ENCODE peak calls at places on chromosome 18, in six cellular contexts. One of them, this sample, is unnamed.

GRCh38 chr18:8858888-8859511 is 153.6 kb downstream of the MTCL1 start:
- DNase-seq in activated B cell treated with CpG ODN at 0.5 μM for 24 hours: no peak
- DNase-seq in cardiac muscle cell: no peak
- DNase-seq in neural progenitor cell: no peak
- DNase-seq in hepatocyte: peak; percentile 56
- DNase-seq in progenitor cell of endocrine pancreas: no peak
- DNase-seq in this sample: peak; percentile 91

GRCh38 chr18:28576941-28577340 is 400.0 kb upstream of the CDH2 start:
- DNase-seq in activated B cell treated with CpG ODN at 0.5 μM for 24 hours: no peak
- DNase-seq in neural progenitor cell: no peak
- DNase-seq in progenitor cell of endocrine pancreas: no peak
- DNase-seq in cardiac muscle cell: no peak
- DNase-seq in hepatocyte: no peak
- DNase-seq in this sample: no peak

GRCh38 chr18:23716516-23716915 is 27.3 kb downstream of the LAMA3 start:
- DNase-seq in hepatocyte: peak; percentile 63
- DNase-seq in neural progenitor cell: no peak
- DNase-seq in cardiac muscle cell: no peak
- DNase-seq in progenitor cell of endocrine pancreas: no peak
- DNase-seq in activated B cell treated with CpG ODN at 0.5 μM for 24 hours: no peak
- DNase-seq in this sample: peak; percentile 49

GRCh38 chr18:24791736-24792135 is 331.3 kb downstream of the HRH4 start:
- DNase-seq in progenitor cell of endocrine pancreas: no peak
- DNase-seq in activated B cell treated with CpG ODN at 0.5 μM for 24 hours: no peak
- DNase-seq in hepatocyte: no peak
- DNase-seq in cardiac muscle cell: peak; percentile 30
- DNase-seq in neural progenitor cell: no peak
- DNase-seq in this sample: no peak

GRCh38 chr18:22210331-22210754 is 41.0 kb downstream of the GATA6 start:
- DNase-seq in hepatocyte: peak; percentile 68
- DNase-seq in activated B cell treated with CpG ODN at 0.5 μM for 24 hours: no peak
- DNase-seq in neural progenitor cell: no peak
- DNase-seq in progenitor cell of endocrine pancreas: no peak
- DNase-seq in cardiac muscle cell: no peak
- DNase-seq in this sample: no peak

GRCh38 chr18:56851774-56852173 is 200.6 kb downstream of the WDR7 start:
- DNase-seq in progenitor cell of endocrine pancreas: no peak
- DNase-seq in neural progenitor cell: no peak
- DNase-seq in activated B cell treated with CpG ODN at 0.5 μM for 24 hours: no peak
- DNase-seq in hepatocyte: no peak
- DNase-seq in cardiac muscle cell: no peak
- DNase-seq in this sample: no peak

GRCh38 chr18:8045160-8045885 is 478.2 kb downstream of the PTPRM start:
- DNase-seq in activated B cell treated with CpG ODN at 0.5 μM for 24 hours: no peak
- DNase-seq in cardiac muscle cell: no peak
- DNase-seq in neural progenitor cell: no peak
- DNase-seq in hepatocyte: no peak
- DNase-seq in progenitor cell of endocrine pancreas: no peak
- DNase-seq in this sample: no peak

GRCh38 chr18:26565514-26565913 is 17.2 kb upstream of the KCTD1 start:
- DNase-seq in progenitor cell of endocrine pancreas: no peak
- DNase-seq in hepatocyte: no peak
- DNase-seq in cardiac muscle cell: no peak
- DNase-seq in neural progenitor cell: no peak
- DNase-seq in activated B cell treated with CpG ODN at 0.5 μM for 24 hours: no peak
- DNase-seq in this sample: no peak

GRCh38 chr18:61554946-61555361 is 221.7 kb downstream of the CDH20 start:
- DNase-seq in neural progenitor cell: no peak
- DNase-seq in activated B cell treated with CpG ODN at 0.5 μM for 24 hours: no peak
- DNase-seq in hepatocyte: no peak
- DNase-seq in progenitor cell of endocrine pancreas: no peak
- DNase-seq in cardiac muscle cell: no peak
- DNase-seq in this sample: no peak

GRCh38 chr18:61921621-61922235 is 28.9 kb upstream of the RNF152 start:
- DNase-seq in hepatocyte: no peak
- DNase-seq in cardiac muscle cell: no peak
- DNase-seq in progenitor cell of endocrine pancreas: no peak
- DNase-seq in neural progenitor cell: no peak
- DNase-seq in activated B cell treated with CpG ODN at 0.5 μM for 24 hours: no peak
- DNase-seq in this sample: no peak

GRCh38 chr18:5527603-5528002 is 16.2 kb downstream of the EPB41L3 start:
- DNase-seq in activated B cell treated with CpG ODN at 0.5 μM for 24 hours: no peak
- DNase-seq in neural progenitor cell: no peak
- DNase-seq in progenitor cell of endocrine pancreas: no peak
- DNase-seq in hepatocyte: peak; percentile 23
- DNase-seq in cardiac muscle cell: no peak
- DNase-seq in this sample: peak; percentile 74

GRCh38 chr18:54267688-54268087 is 1.6 kb upstream of the POLI start:
- DNase-seq in hepatocyte: no peak
- DNase-seq in progenitor cell of endocrine pancreas: no peak
- DNase-seq in activated B cell treated with CpG ODN at 0.5 μM for 24 hours: no peak
- DNase-seq in neural progenitor cell: no peak
- DNase-seq in cardiac muscle cell: no peak
- DNase-seq in this sample: no peak

GRCh38 chr18:60019463-60019840 is 119.7 kb downstream of the PMAIP1 start:
- DNase-seq in activated B cell treated with CpG ODN at 0.5 μM for 24 hours: no peak
- DNase-seq in neural progenitor cell: peak; percentile 2
- DNase-seq in progenitor cell of endocrine pancreas: no peak
- DNase-seq in hepatocyte: no peak
- DNase-seq in cardiac muscle cell: no peak
- DNase-seq in this sample: peak; percentile 59

GRCh38 chr18:24986611-24987270 is 365.2 kb downstream of the ZNF521 start:
- DNase-seq in cardiac muscle cell: peak; percentile 34
- DNase-seq in activated B cell treated with CpG ODN at 0.5 μM for 24 hours: no peak
- DNase-seq in neural progenitor cell: peak; percentile 37
- DNase-seq in hepatocyte: no peak
- DNase-seq in progenitor cell of endocrine pancreas: no peak
- DNase-seq in this sample: no peak

GRCh38 chr18:64799378-64799777 is 650.5 kb upstream of the LINC00305 start:
- DNase-seq in activated B cell treated with CpG ODN at 0.5 μM for 24 hours: no peak
- DNase-seq in neural progenitor cell: no peak
- DNase-seq in progenitor cell of endocrine pancreas: no peak
- DNase-seq in hepatocyte: no peak
- DNase-seq in cardiac muscle cell: no peak
- DNase-seq in this sample: no peak

GRCh38 chr18:63262369-63263335 is 56.9 kb downstream of the BCL2 start:
- DNase-seq in progenitor cell of endocrine pancreas: no peak
- DNase-seq in neural progenitor cell: no peak
- DNase-seq in activated B cell treated with CpG ODN at 0.5 μM for 24 hours: no peak
- DNase-seq in cardiac muscle cell: peak; percentile 34
- DNase-seq in hepatocyte: no peak
- DNase-seq in this sample: no peak

GRCh38 chr18:50075772-50076171 is 119.2 kb downstream of the MYO5B start:
- DNase-seq in activated B cell treated with CpG ODN at 0.5 μM for 24 hours: no peak
- DNase-seq in cardiac muscle cell: no peak
- DNase-seq in hepatocyte: peak; percentile 23
- DNase-seq in neural progenitor cell: no peak
- DNase-seq in progenitor cell of endocrine pancreas: no peak
- DNase-seq in this sample: no peak

GRCh38 chr18:45802814-45803492 is 22.5 kb upstream of the SIGLEC15 start:
- DNase-seq in hepatocyte: peak; percentile 78
- DNase-seq in neural progenitor cell: no peak
- DNase-seq in cardiac muscle cell: no peak
- DNase-seq in progenitor cell of endocrine pancreas: no peak
- DNase-seq in activated B cell treated with CpG ODN at 0.5 μM for 24 hours: no peak
- DNase-seq in this sample: peak; percentile 94

GRCh38 chr18:23225518-23225917 is 90.2 kb downstream of the CABLES1 start:
- DNase-seq in cardiac muscle cell: no peak
- DNase-seq in activated B cell treated with CpG ODN at 0.5 μM for 24 hours: no peak
- DNase-seq in hepatocyte: peak; percentile 61
- DNase-seq in neural progenitor cell: no peak
- DNase-seq in progenitor cell of endocrine pancreas: no peak
- DNase-seq in this sample: peak; percentile 96

GRCh38 chr18:62128157-62128556 is 58.7 kb downstream of the PIGN start:
- DNase-seq in cardiac muscle cell: no peak
- DNase-seq in activated B cell treated with CpG ODN at 0.5 μM for 24 hours: no peak
- DNase-seq in neural progenitor cell: no peak
- DNase-seq in hepatocyte: no peak
- DNase-seq in progenitor cell of endocrine pancreas: no peak
- DNase-seq in this sample: peak; percentile 37

GRCh38 chr18:14978191-14978590 is 230.2 kb downstream of the ANKRD30B start:
- DNase-seq in hepatocyte: no peak
- DNase-seq in activated B cell treated with CpG ODN at 0.5 μM for 24 hours: no peak
- DNase-seq in neural progenitor cell: no peak
- DNase-seq in cardiac muscle cell: no peak
- DNase-seq in progenitor cell of endocrine pancreas: no peak
- DNase-seq in this sample: no peak

GRCh38 chr18:51622676-51623075 is 425.2 kb upstream of the MEX3C start:
- DNase-seq in activated B cell treated with CpG ODN at 0.5 μM for 24 hours: no peak
- DNase-seq in progenitor cell of endocrine pancreas: no peak
- DNase-seq in hepatocyte: no peak
- DNase-seq in cardiac muscle cell: no peak
- DNase-seq in neural progenitor cell: peak; percentile 57
- DNase-seq in this sample: no peak

GRCh38 chr18:77191241-77191751 is 58.4 kb upstream of the GALR1 start:
- DNase-seq in neural progenitor cell: peak; percentile 10
- DNase-seq in activated B cell treated with CpG ODN at 0.5 μM for 24 hours: no peak
- DNase-seq in progenitor cell of endocrine pancreas: no peak
- DNase-seq in hepatocyte: no peak
- DNase-seq in cardiac muscle cell: no peak
- DNase-seq in this sample: no peak

GRCh38 chr18:832085-832681 is 20.1 kb upstream of the YES1 start:
- DNase-seq in progenitor cell of endocrine pancreas: no peak
- DNase-seq in neural progenitor cell: peak; percentile 48
- DNase-seq in activated B cell treated with CpG ODN at 0.5 μM for 24 hours: no peak
- DNase-seq in cardiac muscle cell: peak; percentile 49
- DNase-seq in hepatocyte: peak; percentile 67
- DNase-seq in this sample: no peak

GRCh38 chr18:26322892-26323653 is 96.8 kb downstream of the TAF4B start:
- DNase-seq in neural progenitor cell: no peak
- DNase-seq in hepatocyte: no peak
- DNase-seq in progenitor cell of endocrine pancreas: no peak
- DNase-seq in cardiac muscle cell: no peak
- DNase-seq in activated B cell treated with CpG ODN at 0.5 μM for 24 hours: no peak
- DNase-seq in this sample: no peak

GRCh38 chr18:10231220-10231619 is 223.2 kb upstream of the APCDD1 start:
- DNase-seq in neural progenitor cell: no peak
- DNase-seq in cardiac muscle cell: no peak
- DNase-seq in activated B cell treated with CpG ODN at 0.5 μM for 24 hours: no peak
- DNase-seq in progenitor cell of endocrine pancreas: no peak
- DNase-seq in hepatocyte: no peak
- DNase-seq in this sample: no peak

GRCh38 chr18:10226971-10227370 is 227.5 kb upstream of the APCDD1 start:
- DNase-seq in activated B cell treated with CpG ODN at 0.5 μM for 24 hours: no peak
- DNase-seq in cardiac muscle cell: no peak
- DNase-seq in neural progenitor cell: no peak
- DNase-seq in hepatocyte: no peak
- DNase-seq in progenitor cell of endocrine pancreas: no peak
- DNase-seq in this sample: no peak

GRCh38 chr18:10232062-10232461 is 222.4 kb upstream of the APCDD1 start:
- DNase-seq in neural progenitor cell: no peak
- DNase-seq in activated B cell treated with CpG ODN at 0.5 μM for 24 hours: no peak
- DNase-seq in hepatocyte: no peak
- DNase-seq in progenitor cell of endocrine pancreas: no peak
- DNase-seq in cardiac muscle cell: no peak
- DNase-seq in this sample: no peak

GRCh38 chr18:10228380-10228779 is 226.1 kb upstream of the APCDD1 start:
- DNase-seq in progenitor cell of endocrine pancreas: no peak
- DNase-seq in neural progenitor cell: no peak
- DNase-seq in cardiac muscle cell: no peak
- DNase-seq in hepatocyte: no peak
- DNase-seq in activated B cell treated with CpG ODN at 0.5 μM for 24 hours: no peak
- DNase-seq in this sample: no peak

GRCh38 chr18:10230072-10230471 is 224.4 kb upstream of the APCDD1 start:
- DNase-seq in activated B cell treated with CpG ODN at 0.5 μM for 24 hours: no peak
- DNase-seq in cardiac muscle cell: no peak
- DNase-seq in hepatocyte: peak; percentile 33
- DNase-seq in neural progenitor cell: no peak
- DNase-seq in progenitor cell of endocrine pancreas: no peak
- DNase-seq in this sample: peak; percentile 71
- TF ChIP-seq CTCF in activated B cell treated with CpG ODN at 0.5 μM for 24 hours: no peak
- TF ChIP-seq CTCF in cardiac muscle cell: peak; percentile 29
- TF ChIP-seq CTCF in hepatocyte: no peak
- TF ChIP-seq CTCF in neural progenitor cell: no peak
- TF ChIP-seq CTCF in progenitor cell of endocrine pancreas: no peak
- TF ChIP-seq CTCF in this sample: peak; percentile 54

GRCh38 chr18:13455960-13456471 is 237.5 kb downstream of the LDLRAD4 start:
- DNase-seq in cardiac muscle cell: no peak
- DNase-seq in neural progenitor cell: no peak
- DNase-seq in hepatocyte: no peak
- DNase-seq in activated B cell treated with CpG ODN at 0.5 μM for 24 hours: no peak
- DNase-seq in progenitor cell of endocrine pancreas: no peak
- DNase-seq in this sample: no peak
- TF ChIP-seq CTCF in cardiac muscle cell: no peak
- TF ChIP-seq CTCF in neural progenitor cell: no peak
- TF ChIP-seq CTCF in hepatocyte: no peak
- TF ChIP-seq CTCF in activated B cell treated with CpG ODN at 0.5 μM for 24 hours: no peak
- TF ChIP-seq CTCF in progenitor cell of endocrine pancreas: no peak
- TF ChIP-seq CTCF in this sample: no peak

DNA sequence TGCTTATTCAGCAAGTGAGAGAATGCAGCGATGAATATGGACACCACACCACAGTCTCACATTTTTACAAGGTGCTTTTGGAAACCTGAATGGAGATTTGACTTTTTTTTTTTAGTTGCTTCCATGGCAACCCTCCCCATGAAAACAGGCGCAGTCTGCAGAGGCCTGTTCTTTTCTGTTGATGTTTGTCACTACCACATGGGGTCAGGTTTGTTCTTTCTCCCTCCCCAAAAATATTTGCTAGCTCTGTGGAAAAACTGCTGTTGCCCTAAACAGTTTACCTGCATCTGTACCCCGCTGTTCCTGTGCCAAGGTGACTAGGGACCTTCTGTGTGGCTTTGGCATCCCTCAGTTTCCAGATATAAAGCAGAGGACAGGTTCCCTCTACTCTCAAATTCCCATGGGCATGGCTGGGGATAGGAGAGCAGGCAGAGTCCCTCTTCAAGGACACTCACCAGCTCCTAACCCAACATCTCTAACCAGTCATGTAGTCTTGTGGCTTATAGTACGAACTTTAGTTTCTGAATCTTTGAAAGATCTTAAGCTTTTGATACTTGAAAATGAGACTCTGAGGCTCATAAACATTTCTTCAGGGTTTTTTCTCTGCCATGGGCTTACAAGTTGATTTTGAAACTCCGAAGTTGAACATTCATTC is 14.7 kb upstream of the MAPRE2 start:
- DNase-seq in cardiac muscle cell: no peak
- DNase-seq in activated B cell treated with CpG ODN at 0.5 μM for 24 hours: no peak
- DNase-seq in neural progenitor cell: peak; percentile 54
- DNase-seq in progenitor cell of endocrine pancreas: no peak
- DNase-seq in hepatocyte: no peak
- DNase-seq in this sample: no peak
- TF ChIP-seq CTCF in cardiac muscle cell: no peak
- TF ChIP-seq CTCF in activated B cell treated with CpG ODN at 0.5 μM for 24 hours: no peak
- TF ChIP-seq CTCF in neural progenitor cell: peak; percentile 48
- TF ChIP-seq CTCF in progenitor cell of endocrine pancreas: no peak
- TF ChIP-seq CTCF in hepatocyte: peak; percentile 25
- TF ChIP-seq CTCF in this sample: no peak

DNA sequence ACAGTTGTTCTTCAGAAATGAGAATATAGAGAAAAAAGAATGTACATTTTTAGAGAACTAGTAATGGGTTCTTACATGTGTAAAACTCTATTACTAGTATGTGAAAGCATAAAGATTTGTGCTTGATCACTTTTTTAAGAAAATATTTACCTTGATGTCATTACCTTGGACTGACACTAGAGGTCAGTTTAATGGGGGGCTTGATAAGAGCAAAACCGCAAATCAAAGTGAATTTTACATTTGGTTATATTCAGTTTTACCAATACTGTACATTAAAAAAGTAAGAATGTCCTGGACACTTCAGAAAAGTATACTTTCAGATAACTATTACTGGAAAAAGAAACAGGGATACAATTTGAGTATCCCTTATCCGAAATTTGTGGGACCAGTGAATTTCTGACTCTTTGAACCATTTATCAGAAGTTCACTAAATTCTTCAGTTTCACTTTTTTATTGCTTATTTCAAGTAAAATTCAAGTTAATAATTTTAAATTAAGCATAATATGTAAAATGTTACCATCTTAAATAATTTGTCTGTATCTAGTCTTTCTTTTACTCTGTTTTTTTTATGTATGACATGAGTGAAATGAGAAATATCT is 1149.5 kb downstream of the DSC3 start:
- DNase-seq in hepatocyte: no peak
- DNase-seq in cardiac muscle cell: peak; percentile 9
- DNase-seq in neural progenitor cell: peak; percentile 16
- DNase-seq in activated B cell treated with CpG ODN at 0.5 μM for 24 hours: no peak
- DNase-seq in progenitor cell of endocrine pancreas: no peak
- DNase-seq in this sample: no peak
- TF ChIP-seq CTCF in hepatocyte: peak; percentile 45
- TF ChIP-seq CTCF in cardiac muscle cell: peak; percentile 56
- TF ChIP-seq CTCF in neural progenitor cell: peak; percentile 69
- TF ChIP-seq CTCF in activated B cell treated with CpG ODN at 0.5 μM for 24 hours: no peak
- TF ChIP-seq CTCF in progenitor cell of endocrine pancreas: peak; percentile 65
- TF ChIP-seq CTCF in this sample: peak; percentile 37

This sample was measured in BJ.